ENCODE peak calls at places on chromosomes 11 and 22, in seven cellular contexts. F is HCT116, U is H1, Z is K562, M is transverse colon, V is sigmoid colon, L is prostate gland. I is an unnamed sample.
A peak's percentile ranks its signal among the peaks of the same experiment; 100 is the strongest.

GRCh38 chr11:61805146-61805545 is 11.7 kb downstream of the FADS1 start:
- DNase-seq in F (no peak), U (no peak), Z (no peak), M (no peak), V (no peak), L (no peak), I (no peak)

GRCh38 chr11:19326499-19326898 is 85.8 kb upstream of the E2F8 start:
- DNase-seq in F (no peak), U (no peak), Z (no peak), M (no peak), V (no peak), L (no peak), I (no peak)

GRCh38 chr11:17528906-17529813 is 15.1 kb downstream of the USH1C start:
- DNase-seq in F (no peak), U (no peak), Z (no peak), M (no peak), V (no peak), L (no peak), I (no peak)

GRCh38 chr22:46815896-46816721 is 53.7 kb downstream of the TBC1D22A start:
- DNase-seq in F (no peak), U (no peak), Z (peak; percentile 42), M (no peak), V (no peak), L (no peak), I (no peak)

GRCh38 chr22:23219787-23220484 is 39.6 kb downstream of the BCR start:
- DNase-seq in F (no peak), U (no peak), Z (no peak), M (peak; percentile 35), V (no peak), L (no peak), I (no peak)

GRCh38 chr22:36014539-36015072 is 14.0 kb downstream of the RBFOX2 start:
- DNase-seq in F (no peak), U (no peak), Z (no peak), M (no peak), V (no peak), L (no peak), I (no peak)

GRCh38 chr22:26285632-26286031 is 116.4 kb downstream of the SEZ6L start:
- DNase-seq in F (no peak), U (no peak), Z (no peak), M (no peak), V (no peak), L (no peak), I (no peak)

GRCh38 chr22:42461511-42461910 is 29.3 kb upstream of the NFAM1 start:
- DNase-seq in F (no peak), U (no peak), Z (no peak), M (no peak), V (no peak), L (no peak), I (no peak)

GRCh38 chr11:106961518-106961917 is 56.8 kb downstream of the GUCY1A2 start:
- DNase-seq in F (no peak), U (no peak), Z (no peak), M (no peak), V (no peak), L (no peak), I (no peak)

GRCh38 chr11:112844530-112844929 is 116.7 kb upstream of the NCAM1 start:
- DNase-seq in F (no peak), U (no peak), Z (no peak), M (no peak), V (peak; percentile 71), L (no peak), I (no peak)

GRCh38 chr11:123901867-123902266 is at the start of gene OR8D4:
- DNase-seq in F (no peak), U (no peak), Z (no peak), M (no peak), V (no peak), L (no peak), I (no peak)

GRCh38 chr11:86523738-86524602 is 148.4 kb downstream of the ME3 start:
- DNase-seq in F (peak; percentile 91), U (no peak), Z (peak; percentile 67), M (no peak), V (no peak), L (no peak), I (no peak)

GRCh38 chr11:20034941-20035340 is 125.3 kb downstream of the DBX1 start:
- DNase-seq in F (no peak), U (no peak), Z (no peak), M (no peak), V (no peak), L (no peak), I (no peak)

GRCh38 chr22:30230787-30231461 is 15.6 kb downstream of the LIF start:
- DNase-seq in F (no peak), U (no peak), Z (no peak), M (no peak), V (no peak), L (no peak), I (no peak)

GRCh38 chr11:118088531-118088930 is 1.8 kb upstream of the SMIM35 start:
- DNase-seq in F (no peak), U (no peak), Z (no peak), M (peak; percentile 63), V (no peak), L (no peak), I (no peak)

GRCh38 chr11:72238040-72238450 is 5.9 kb downstream of the PHOX2A start:
- DNase-seq in F (peak; percentile 44), U (peak; percentile 85), Z (peak; percentile 77), M (peak; percentile 69), V (peak; percentile 90), L (no peak), I (peak; percentile 72)

GRCh38 chr11:123973816-123974215 is 3.8 kb downstream of the OR10S1 start:
- DNase-seq in F (peak; percentile 13), U (no peak), Z (no peak), M (no peak), V (no peak), L (no peak), I (no peak)

GRCh38 chr11:86464509-86465221 is 90.0 kb downstream of the CCDC81 start:
- DNase-seq in F (no peak), U (no peak), Z (no peak), M (no peak), V (no peak), L (no peak), I (no peak)

DNA sequence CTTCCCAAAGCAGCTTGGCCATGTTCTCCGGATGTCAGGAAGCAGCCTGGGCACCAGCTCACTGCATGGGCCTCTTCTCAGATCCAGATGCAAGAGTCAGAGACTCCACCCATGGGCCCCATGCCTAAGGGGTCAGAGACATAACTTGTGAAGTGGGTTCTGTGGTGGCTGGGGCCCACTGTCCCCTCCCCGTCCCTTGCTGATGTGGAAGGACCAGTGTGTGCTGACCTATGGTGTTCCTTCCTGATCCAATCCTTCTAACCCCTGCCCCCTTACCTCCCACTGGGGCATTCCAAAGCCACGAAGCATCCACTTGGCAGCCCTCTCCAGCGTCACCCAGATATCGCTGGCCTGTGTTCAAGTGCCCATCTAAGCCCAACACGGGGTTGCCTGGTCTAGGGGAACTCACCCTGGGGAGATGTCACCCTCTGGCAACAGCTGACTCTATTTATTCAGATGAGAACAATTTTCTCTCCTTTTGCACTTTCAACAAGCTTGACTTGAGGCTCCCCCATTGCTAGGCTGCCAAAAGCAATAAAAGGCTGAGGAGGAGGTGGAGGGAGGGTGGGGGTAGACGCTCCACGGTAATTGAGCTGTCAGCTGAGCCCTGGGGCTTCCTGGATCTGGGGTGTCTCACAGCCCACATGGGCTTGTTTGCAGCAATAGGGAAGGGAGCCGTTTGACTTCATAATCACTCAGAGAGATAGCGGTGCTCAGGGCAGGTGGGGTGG is 158.5 kb downstream of the ADAMTS15 start:
- DNase-seq in F (no peak), U (no peak), Z (no peak), M (no peak), V (peak; percentile 75), L (no peak), I (peak; percentile 86)
- H3K27ac ChIP-seq in F (no peak overlapping the region), U (no peak overlapping the region), Z (no peak overlapping the region), M (peak overlapping the region; percentile 1), V (peak overlapping the region; percentile 20), L (no peak overlapping the region), I (peak overlapping the region; percentile 9)

DNA sequence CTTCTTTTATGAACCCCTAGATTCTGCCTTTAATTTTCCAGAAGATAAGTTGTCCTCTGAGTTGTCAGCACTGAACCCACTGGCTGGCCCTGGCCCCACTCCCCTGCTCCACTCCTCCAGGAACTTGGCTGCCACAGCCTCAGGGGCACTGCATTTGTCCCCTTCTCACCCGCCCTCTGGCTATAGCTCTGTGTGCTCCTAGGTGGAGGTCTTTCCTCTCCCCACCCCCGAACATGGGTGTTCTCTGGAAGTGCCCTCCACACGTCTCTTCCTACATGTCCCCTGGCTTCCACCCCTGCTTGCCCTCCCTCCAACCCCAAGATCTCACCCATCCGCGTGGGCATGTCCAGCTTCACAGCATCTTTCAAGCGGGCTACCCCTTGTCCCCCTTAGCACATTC is 137.7 kb upstream of the TEAD1 start:
- DNase-seq in F (no peak), U (no peak), Z (no peak), M (no peak), V (no peak), L (no peak), I (no peak)
- TF ChIP-seq POLR2AphosphoS5 in F (no peak), U (no peak), Z (no peak), M (no peak), V (no peak), L (no peak), I (no peak)

DNA sequence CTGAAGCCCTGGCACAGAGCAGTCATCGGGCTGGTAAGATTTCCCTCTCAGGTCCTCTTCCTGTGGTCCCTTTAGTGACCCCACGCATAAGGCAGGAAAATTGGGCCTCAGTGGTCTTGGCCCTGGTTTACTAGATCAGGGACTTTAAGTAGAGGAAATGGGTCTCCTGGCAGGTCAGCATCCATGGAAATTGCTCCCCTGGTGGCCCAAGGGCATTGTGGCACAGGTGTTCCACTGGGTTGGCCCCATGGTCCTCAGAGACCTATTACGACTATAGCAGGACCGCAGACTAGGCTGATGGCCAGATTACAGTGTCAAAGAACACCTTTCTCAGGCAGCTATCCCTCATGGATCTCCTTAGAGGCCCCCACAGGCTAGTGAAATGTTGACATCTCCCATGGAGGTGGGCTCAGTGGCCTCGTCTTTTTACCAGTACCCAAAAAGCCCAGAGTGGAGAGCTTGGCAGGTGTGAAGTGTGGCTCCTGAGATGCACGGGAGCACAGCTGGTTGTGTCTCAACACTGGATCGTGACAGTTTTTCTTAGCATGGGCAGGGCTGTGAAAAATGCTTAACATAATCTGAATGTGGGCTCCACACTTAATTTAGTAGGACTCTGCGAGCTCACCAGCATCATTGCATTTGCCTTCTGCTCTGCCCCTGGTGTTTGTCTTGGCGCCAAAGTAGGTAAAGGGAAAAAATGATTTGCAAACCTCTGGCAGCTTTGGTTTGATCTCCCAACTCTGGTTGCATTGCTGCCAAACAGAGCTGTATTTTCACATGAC is 74.2 kb downstream of the ZBTB16 start:
- DNase-seq in F (no peak), U (no peak), Z (no peak), M (peak; percentile 6), V (no peak), L (peak; percentile 39), I (no peak)
- H3K27ac ChIP-seq in F (no peak overlapping the region), U (no peak overlapping the region), Z (no peak overlapping the region), M (peak overlapping the region; percentile 59), V (peak overlapping the region; percentile 78), L (peak overlapping the region; percentile 59), I (peak overlapping the region; percentile 66)

DNA sequence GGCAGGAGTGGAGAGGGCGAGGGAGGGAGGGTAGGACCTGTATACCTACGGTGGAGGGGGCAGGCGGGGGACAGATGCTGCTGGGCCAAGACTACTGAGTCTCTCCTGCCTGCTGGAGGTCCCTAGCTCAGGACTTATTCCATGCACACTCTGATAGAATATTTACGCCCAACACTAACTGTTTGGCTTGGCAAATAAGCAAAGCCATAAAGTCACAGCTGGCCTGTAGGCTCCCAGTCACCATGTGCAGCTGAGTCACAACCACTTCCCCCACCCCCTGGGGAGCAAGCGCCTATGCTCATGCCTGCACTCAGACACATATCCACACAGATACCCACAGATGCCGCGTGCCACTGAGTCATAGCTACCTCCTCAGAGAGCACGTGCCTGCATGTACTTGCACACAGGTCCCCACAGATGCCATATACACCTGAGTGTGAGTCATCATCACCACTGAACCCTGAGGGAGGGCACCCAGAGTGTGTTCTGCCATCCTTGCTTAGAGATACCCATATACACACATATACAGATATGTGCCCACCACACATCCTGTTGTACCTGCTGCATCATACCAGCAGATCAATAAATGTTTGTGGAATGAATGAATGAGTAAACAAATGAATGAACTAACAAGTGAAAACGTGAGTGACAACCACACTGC is 95.8 kb downstream of the SWAP70 start:
- DNase-seq in F (peak; percentile 96), U (no peak), Z (peak; percentile 45), M (peak; percentile 86), V (peak; percentile 94), L (peak; percentile 84), I (peak; percentile 97)
- TF ChIP-seq POLR2AphosphoS5 in F (peak; percentile 79), U (no peak), Z (no peak), M (peak; percentile 88), V (peak; percentile 46), L (peak; percentile 86), I (peak; percentile 98)

I was measured in suprapubic skin.